ENCODE peak calls at places on chromosomes 7 and 10, in nine cellular contexts. M, Y, X, I, L, W, R, U and H are unnamed samples.

GRCh38 chr10:34254596-34254995 is 560.5 kb downstream of the PARD3 start:
- DNase-seq in X (no peak), M (no peak), U (no peak), I (no peak), W (no peak), Y (peak), L (no peak), R (peak), H (peak)

GRCh38 chr10:109934958-109935793 is 11.9 kb upstream of the XPNPEP1 start:
- DNase-seq in L (no peak), M (no peak), I (no peak), U (no peak), R (no peak), W (peak), Y (no peak), X (peak), H (no peak)

GRCh38 chr10:48522011-48522765 is 82.7 kb downstream of the ARHGAP22 start:
- DNase-seq in W (no peak), R (no peak), Y (no peak), U (no peak), X (no peak), M (no peak), L (no peak), I (no peak), H (no peak)

GRCh38 chr10:37754538-37755323 is 102.7 kb downstream of the ZNF248 start:
- DNase-seq in W (no peak), Y (no peak), U (no peak), X (peak), L (no peak), I (no peak), M (no peak), R (peak), H (peak)

GRCh38 chr7:38568497-38568896 is 62.7 kb downstream of the AMPH start:
- DNase-seq in L (no peak), I (no peak), M (no peak), W (no peak), R (no peak), Y (no peak), U (no peak), X (no peak), H (no peak)

GRCh38 chr7:81484266-81484665 is 285.6 kb downstream of the HGF start:
- DNase-seq in U (peak), X (peak), M (peak), L (peak), W (no peak), R (no peak), Y (no peak), I (peak), H (no peak)

GRCh38 chr10:73117976-73118743 is 7.9 kb downstream of the NUDT13 start:
- DNase-seq in I (peak), X (no peak), U (no peak), Y (peak), M (no peak), R (peak), W (no peak), L (no peak), H (peak)

GRCh38 chr10:79312601-79313187 is 34.6 kb upstream of the PPIF start:
- DNase-seq in M (no peak), L (no peak), W (no peak), X (no peak), Y (no peak), R (no peak), U (no peak), I (no peak), H (no peak)

GRCh38 chr10:131070856-131071255 is 240.7 kb downstream of the TCERG1L start:
- DNase-seq in M (no peak), U (no peak), Y (no peak), L (no peak), I (no peak), X (no peak), W (no peak), R (no peak), H (no peak)

GRCh38 chr7:44622342-44623151 is 16.1 kb downstream of the OGDH start:
- DNase-seq in L (no peak), U (no peak), Y (no peak), X (no peak), I (no peak), W (no peak), R (no peak), M (no peak), H (peak)

GRCh38 chr7:74307738-74308505 is 18.7 kb downstream of the CLIP2 start:
- DNase-seq in R (peak), I (no peak), M (no peak), L (no peak), W (no peak), X (no peak), Y (no peak), U (no peak), H (no peak)

GRCh38 chr10:110901954-110902819 is 16.8 kb downstream of the BBIP1 start:
- DNase-seq in M (no peak), I (no peak), W (no peak), L (no peak), Y (no peak), R (peak), X (no peak), U (no peak), H (peak)

GRCh38 chr7:122790132-122790531 is 87.4 kb upstream of the RNF148 start:
- DNase-seq in I (no peak), M (no peak), X (no peak), W (no peak), R (no peak), U (no peak), L (no peak), Y (no peak), H (no peak)

GRCh38 chr10:45376364-45376801 is 2.4 kb downstream of the ALOX5 start:
- DNase-seq in R (peak), W (no peak), M (no peak), I (no peak), X (no peak), Y (no peak), U (no peak), L (no peak), H (no peak)

GRCh38 chr7:31716355-31716754 is 29.3 kb downstream of the PPP1R17 start:
- DNase-seq in U (no peak), I (no peak), M (no peak), L (no peak), X (no peak), W (no peak), R (no peak), Y (no peak), H (no peak)

GRCh38 chr10:90168244-90168643 is 466.9 kb downstream of the KIF20B start:
- DNase-seq in I (no peak), U (no peak), Y (no peak), X (no peak), R (no peak), M (no peak), W (no peak), L (no peak), H (no peak)

GRCh38 chr7:1814089-1814811 is 144.2 kb downstream of the ELFN1 start:
- DNase-seq in L (no peak), U (no peak), X (no peak), I (no peak), R (no peak), M (no peak), W (no peak), Y (no peak), H (no peak)

GRCh38 chr7:92836489-92837213 is at the start of gene CDK6:
- DNase-seq in X (peak), L (peak), U (peak), M (peak), W (peak), R (peak), Y (no peak), I (no peak), H (peak)

GRCh38 chr10:70537398-70538194 is 59.0 kb downstream of the PALD1 start:
- DNase-seq in U (no peak), R (no peak), M (no peak), Y (no peak), I (no peak), X (peak), L (no peak), W (no peak), H (peak)

GRCh38 chr7:96034940-96035727 is 262.8 kb downstream of the DYNC1I1 start:
- DNase-seq in Y (no peak), L (peak), X (no peak), W (peak), U (no peak), M (no peak), I (peak), R (no peak), H (no peak)

GRCh38 chr7:20005081-20005480 is 212.1 kb downstream of the MACC1 start:
- DNase-seq in L (no peak), W (no peak), X (no peak), I (no peak), M (no peak), R (no peak), U (no peak), Y (no peak), H (no peak)

GRCh38 chr10:33735463-33735862 is 401.0 kb upstream of the NRP1 start:
- DNase-seq in X (no peak), R (peak), I (no peak), L (no peak), U (no peak), Y (no peak), W (no peak), M (no peak), H (no peak)

GRCh38 chr10:117656385-117657367 is 114.1 kb downstream of the EMX2 start:
- DNase-seq in Y (peak), X (no peak), R (no peak), I (no peak), W (no peak), M (no peak), L (no peak), U (no peak), H (no peak)

GRCh38 chr10:52999681-53000080 is 227.1 kb upstream of the MBL2 start:
- DNase-seq in L (no peak), I (no peak), M (no peak), X (no peak), U (no peak), Y (no peak), R (no peak), W (no peak), H (no peak)

GRCh38 chr10:110226555-110226925 is 19.1 kb downstream of the MXI1 start:
- DNase-seq in X (peak), U (peak), M (peak), W (peak), Y (no peak), I (peak), L (peak), R (peak), H (peak)

GRCh38 chr7:66206116-66206908 is 1.2 kb downstream of the TPST1 start:
- DNase-seq in M (no peak), Y (no peak), I (no peak), U (no peak), L (no peak), W (no peak), R (no peak), X (no peak), H (no peak)
- H3K27ac ChIP-seq in M (peak), Y (no peak), I (peak), U (peak), L (no peak), W (peak), R (peak), X (no peak), H (no peak)

GRCh38 chr7:121288894-121289293 is 39.9 kb upstream of the WNT16 start:
- DNase-seq in X (no peak), W (no peak), Y (no peak), R (peak), I (no peak), U (no peak), M (no peak), L (no peak), H (no peak)
- TF ChIP-seq CTCF in X (no peak), W (no peak), Y (no peak), R (no peak), I (no peak), U (no peak), M (no peak), L (no peak), H (no peak)

GRCh38 chr10:123537188-123537961 is 128.8 kb upstream of the GPR26 start:
- DNase-seq in L (no peak), Y (no peak), M (no peak), R (no peak), I (no peak), W (no peak), U (no peak), X (no peak), H (no peak)

GRCh38 chr10:123536176-123536845 is 129.8 kb upstream of the GPR26 start:
- DNase-seq in I (no peak), U (no peak), R (no peak), L (no peak), M (no peak), Y (no peak), X (no peak), W (no peak), H (no peak)

GRCh38 chr10:123535386-123535785 is 130.8 kb upstream of the GPR26 start:
- DNase-seq in Y (no peak), R (no peak), W (no peak), X (no peak), U (no peak), L (no peak), M (no peak), I (no peak), H (no peak)

GRCh38 chr10:123538401-123539320 is 127.5 kb upstream of the GPR26 start:
- DNase-seq in I (no peak), Y (no peak), R (no peak), X (no peak), M (no peak), L (no peak), W (no peak), U (no peak), H (no peak)
- H3K27ac ChIP-seq in I (no peak), Y (peak), R (no peak), X (no peak), M (no peak), L (no peak), W (no peak), U (no peak), H (no peak)

DNA sequence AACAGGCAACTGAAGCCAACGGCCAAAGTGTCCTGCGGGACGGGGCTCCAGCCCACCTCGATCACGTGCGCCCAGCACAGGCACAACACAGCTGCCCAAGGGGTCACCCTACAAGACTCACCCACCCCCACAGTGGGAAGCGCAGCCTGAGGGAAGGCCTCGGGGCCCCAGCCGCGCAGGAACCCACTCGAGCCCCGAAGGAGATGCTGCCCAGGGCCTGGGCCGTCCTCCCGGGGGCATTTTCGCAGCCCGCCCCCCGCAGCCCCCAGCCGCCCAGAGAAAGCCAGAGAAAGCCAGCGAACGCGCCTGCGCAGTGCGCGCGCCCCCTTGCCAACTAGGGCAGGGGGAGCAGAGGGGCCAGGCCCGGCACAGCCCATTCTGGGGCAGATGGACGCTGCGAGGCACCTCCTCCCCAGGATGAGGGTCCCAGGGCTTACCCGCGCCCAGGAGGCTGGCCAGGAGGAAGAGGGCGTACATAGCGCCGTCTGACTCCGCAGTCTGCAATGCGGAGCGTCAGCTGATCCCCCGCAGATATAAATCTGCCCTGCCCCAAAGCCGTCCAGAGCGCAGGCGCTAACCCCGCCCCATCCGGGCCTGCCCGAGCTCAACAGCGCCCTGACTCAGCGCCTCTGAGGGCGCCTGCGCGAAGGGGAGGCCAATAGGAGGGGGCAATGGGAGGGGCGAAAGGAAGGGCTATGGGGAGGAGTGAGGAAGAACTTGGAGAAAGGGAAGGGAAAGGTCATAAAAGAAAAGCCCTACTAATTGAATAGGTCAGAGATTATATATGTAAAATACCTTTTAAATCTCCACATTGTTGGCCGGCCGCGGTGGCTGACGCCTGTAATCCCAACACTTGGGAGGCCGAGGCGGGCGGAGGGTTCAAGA is at the start of gene PSAP:
- DNase-seq in X (peak), I (peak), L (peak), U (peak), Y (peak), R (peak), W (peak), M (peak), H (peak)
- TF ChIP-seq CTCF in X (peak), I (no peak), L (no peak), U (peak), Y (no peak), R (no peak), W (no peak), M (no peak), H (no peak)

GRCh38 chr10:99926925-99927718 is 82.6 kb downstream of the DNMBP start:
- DNase-seq in I (peak), L (peak), Y (no peak), W (peak), X (no peak), R (no peak), U (peak), M (peak), H (peak)

GRCh38 chr10:99927719-99928280 is 81.9 kb downstream of the DNMBP start:
- DNase-seq in U (no peak), Y (no peak), X (peak), I (no peak), R (no peak), W (no peak), M (no peak), L (no peak), H (no peak)

GRCh38 chr10:99929360-99929759 is 80.4 kb downstream of the DNMBP start:
- DNase-seq in M (no peak), I (no peak), U (no peak), L (no peak), R (no peak), X (no peak), Y (no peak), W (no peak), H (no peak)

DNA sequence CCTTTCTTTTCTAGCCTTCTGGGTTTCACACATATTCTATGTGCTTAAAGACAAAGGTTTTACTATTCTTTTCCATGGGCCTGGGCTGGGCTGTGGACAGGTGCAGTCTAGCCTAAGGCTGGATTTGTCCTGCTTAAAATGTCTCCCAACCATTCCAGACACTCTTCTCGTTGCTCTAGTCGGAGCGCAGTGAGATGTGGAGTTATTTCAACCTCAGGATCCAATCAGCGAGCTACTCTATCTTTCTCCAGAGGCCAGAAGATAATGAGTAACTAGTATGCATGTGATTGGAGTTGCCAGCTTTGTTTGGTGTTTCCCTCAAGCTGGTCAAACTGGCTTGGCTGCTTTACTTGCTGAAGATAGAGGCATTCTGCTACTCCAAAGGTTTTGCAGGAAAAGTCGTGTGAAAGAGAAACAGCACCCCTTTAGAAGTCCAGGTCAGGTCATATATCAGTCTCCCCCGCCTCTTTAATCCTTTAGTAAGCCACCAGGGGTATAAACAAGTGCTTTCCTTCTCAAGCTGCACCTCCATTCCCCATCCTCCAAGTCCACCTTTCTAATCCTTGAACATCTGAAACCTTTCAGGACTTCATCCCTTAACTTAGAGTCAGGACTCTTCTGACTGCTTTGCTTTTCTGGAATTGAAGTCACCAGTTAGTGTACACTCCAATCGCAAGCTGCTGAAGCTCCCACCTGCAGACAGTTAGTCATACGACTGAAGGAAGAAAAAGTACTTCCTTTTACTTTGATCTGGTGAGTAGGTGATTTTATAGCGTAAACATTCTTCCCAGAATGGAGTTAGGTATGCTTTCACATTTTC is 78.8 kb downstream of the DNMBP start:
- DNase-seq in M (no peak), U (no peak), W (peak), R (peak), I (no peak), L (no peak), X (no peak), Y (no peak), H (peak)
- H3K27ac ChIP-seq in M (no peak), U (peak), W (peak), R (peak), I (no peak), L (no peak), X (no peak), Y (no peak), H (no peak)

GRCh38 chr7:149285581-149285975 is 23.6 kb downstream of the ZNF783 start:
- DNase-seq in R (peak), Y (no peak), L (no peak), U (no peak), X (peak), I (no peak), W (no peak), M (peak), H (no peak)

GRCh38 chr7:149283321-149283720 is 21.3 kb downstream of the ZNF783 start:
- DNase-seq in L (no peak), R (no peak), Y (no peak), W (no peak), U (no peak), M (no peak), I (no peak), X (no peak), H (no peak)

GRCh38 chr7:149286811-149287400 is 24.9 kb downstream of the ZNF783 start:
- DNase-seq in Y (no peak), U (no peak), W (no peak), X (no peak), M (no peak), R (no peak), L (no peak), I (no peak), H (no peak)

GRCh38 chr7:149284343-149284742 is 22.3 kb downstream of the ZNF783 start:
- DNase-seq in M (no peak), L (no peak), U (no peak), R (peak), X (no peak), Y (no peak), I (no peak), W (no peak), H (no peak)

GRCh38 chr7:149284850-149285580 is 23.0 kb downstream of the ZNF783 start:
- DNase-seq in U (peak), I (peak), Y (peak), W (peak), R (peak), X (peak), L (peak), M (peak), H (peak)
- TF ChIP-seq CTCF in U (no peak), I (no peak), Y (no peak), W (peak), R (peak), X (peak), L (no peak), M (no peak), H (no peak)

GRCh38 chr10:6202684-6203330 is at the start of gene PFKFB3:
- DNase-seq in R (peak), U (peak), L (peak), M (peak), Y (peak), X (peak), W (peak), I (peak), H (peak)

GRCh38 chr10:6201511-6201975 is 1.2 kb upstream of the PFKFB3 start:
- DNase-seq in W (peak), X (peak), R (peak), Y (peak), L (peak), I (peak), M (peak), U (peak), H (peak)

GRCh38 chr10:6203331-6204062 is 765 bp downstream of the PFKFB3 start:
- DNase-seq in Y (no peak), W (peak), R (peak), I (no peak), M (peak), X (peak), L (peak), U (peak), H (peak)

GRCh38 chr10:6200588-6201510 is 1.9 kb upstream of the PFKFB3 start:
- DNase-seq in M (no peak), R (peak), L (peak), W (peak), X (peak), Y (no peak), U (peak), I (peak), H (no peak)

DNA sequence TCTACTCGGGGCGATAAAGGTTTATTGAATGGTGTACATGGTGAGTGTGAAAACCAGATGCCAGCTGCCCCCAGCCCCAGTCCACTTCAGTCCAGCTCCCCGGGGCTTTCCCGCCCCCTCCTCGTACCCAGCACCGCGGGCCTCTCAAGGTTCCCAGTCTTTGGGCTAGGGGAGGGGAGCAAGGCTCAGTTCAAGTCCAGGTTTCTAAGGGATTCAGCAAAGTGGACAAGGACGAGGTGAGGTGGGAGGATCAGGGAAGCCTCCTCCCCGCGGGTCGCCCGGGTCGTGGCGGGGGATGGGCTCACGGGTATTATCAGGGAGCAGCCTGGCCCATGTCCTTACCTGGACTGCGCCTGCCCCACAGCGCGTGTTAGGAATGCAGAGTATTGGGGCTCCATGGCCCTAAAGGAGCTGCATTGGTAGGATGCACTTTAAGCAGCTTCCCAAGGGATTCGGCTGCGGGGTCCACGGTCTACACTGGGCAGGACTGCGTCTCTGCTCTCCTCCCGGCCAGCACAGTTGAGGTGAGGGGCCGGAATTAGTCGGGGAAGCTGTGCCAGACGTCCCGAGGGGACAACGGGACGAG is 541 bp upstream of the PFKFB3 start:
- DNase-seq in X (peak), M (no peak), I (no peak), R (no peak), Y (no peak), L (no peak), U (no peak), W (no peak), H (no peak)
- H3K27ac ChIP-seq in X (no peak), M (peak), I (peak), R (no peak), Y (peak), L (peak), U (peak), W (peak), H (peak)